ENCODE peak calls at places on chromosomes 13 and 19, in eight cellular contexts. I is heart right ventricle; R is T-helper 17 cell; Z is COR-L47; D is CD4-positive, CD25-positive, alpha-beta regulatory T cell; J is fibroblast of the conjunctiva; C is AG09309; E is NCI-H774. Y is an unnamed sample.

GRCh38 chr19:17001603-17002183 is 24.9 kb downstream of the CPAMD8 start:
- DNase-seq in I (peak), R (peak), Z (no peak), D (peak), J (no peak), C (no peak), E (no peak), Y (peak)

GRCh38 chr13:94176576-94176975 is 302.9 kb downstream of the DCT start:
- DNase-seq in I (no peak), R (no peak), Z (no peak), D (no peak), J (no peak), C (no peak), E (no peak), Y (no peak)

GRCh38 chr19:51114087-51114714 is 6.0 kb upstream of the CTU1 start:
- DNase-seq in I (no peak), R (no peak), Z (no peak), D (peak), J (no peak), C (no peak), E (no peak), Y (no peak)

GRCh38 chr13:36069881-36070366 is 61.3 kb downstream of the DCLK1 start:
- DNase-seq in I (no peak), R (no peak), Z (no peak), D (no peak), J (peak), C (peak), E (no peak), Y (no peak)

GRCh38 chr13:110018009-110018408 is 231.6 kb upstream of the IRS2 start:
- DNase-seq in I (no peak), R (no peak), Z (no peak), D (no peak), J (no peak), C (no peak), E (no peak), Y (no peak)

GRCh38 chr13:46753137-46753536 is 43.8 kb downstream of the ESD start:
- DNase-seq in I (no peak), R (no peak), Z (no peak), D (no peak), J (no peak), C (no peak), E (no peak), Y (no peak)

GRCh38 chr19:982567-983170 is 1.5 kb upstream of the WDR18 start:
- DNase-seq in I (peak), R (peak), Z (peak), D (peak), J (no peak), C (no peak), E (peak), Y (peak)

GRCh38 chr19:17420267-17420924 is 549 bp downstream of the MVB12A start:
- DNase-seq in I (peak), R (no peak), Z (no peak), D (peak), J (no peak), C (no peak), E (no peak), Y (no peak)

GRCh38 chr13:66305960-66306617 is 924.0 kb downstream of the PCDH9 start:
- DNase-seq in I (no peak), R (no peak), Z (no peak), D (no peak), J (no peak), C (no peak), E (no peak), Y (no peak)

GRCh38 chr13:39498471-39499114 is 104.4 kb downstream of the LHFPL6 start:
- DNase-seq in I (no peak), R (no peak), Z (no peak), D (no peak), J (no peak), C (no peak), E (no peak), Y (no peak)

GRCh38 chr13:102555914-102556553 is 40.8 kb upstream of the TPP2 start:
- DNase-seq in I (no peak), R (no peak), Z (peak), D (peak), J (peak), C (no peak), E (peak), Y (no peak)

GRCh38 chr13:30666113-30666512 is 48.4 kb downstream of the USPL1 start:
- DNase-seq in I (no peak), R (no peak), Z (no peak), D (no peak), J (no peak), C (no peak), E (no peak), Y (no peak)

GRCh38 chr13:100434010-100434763 is 154.4 kb downstream of the GGACT start:
- DNase-seq in I (no peak), R (no peak), Z (no peak), D (peak), J (peak), C (no peak), E (no peak), Y (no peak)

GRCh38 chr19:39951686-39952085 is 17.3 kb upstream of the FCGBP start:
- DNase-seq in I (no peak), R (no peak), Z (no peak), D (no peak), J (no peak), C (peak), E (no peak), Y (no peak)

GRCh38 chr19:55255618-55256423 is 3.0 kb downstream of the PPP6R1 start:
- DNase-seq in I (no peak), R (peak), Z (no peak), D (peak), J (no peak), C (no peak), E (no peak), Y (no peak)

GRCh38 chr13:91722267-91722884 is 324.0 kb downstream of the GPC5 start:
- DNase-seq in I (no peak), R (no peak), Z (peak), D (peak), J (peak), C (no peak), E (no peak), Y (no peak)

GRCh38 chr13:110882972-110883371 is 31.9 kb downstream of the ANKRD10 start:
- DNase-seq in I (no peak), R (no peak), Z (no peak), D (no peak), J (no peak), C (no peak), E (no peak), Y (no peak)

GRCh38 chr13:76656056-76656455 is 230.1 kb downstream of the KCTD12 start:
- DNase-seq in I (no peak), R (no peak), Z (no peak), D (no peak), J (no peak), C (no peak), E (no peak), Y (no peak)

GRCh38 chr19:33171916-33172359 is 22.2 kb upstream of the LRP3 start:
- DNase-seq in I (no peak), R (no peak), Z (no peak), D (no peak), J (peak), C (no peak), E (no peak), Y (no peak)

GRCh38 chr19:17562097-17562496 is 6.6 kb downstream of the COLGALT1 start:
- DNase-seq in I (no peak), R (no peak), Z (no peak), D (no peak), J (no peak), C (no peak), E (no peak), Y (no peak)

GRCh38 chr13:75761373-75761772 is 125.2 kb downstream of the LMO7 start:
- DNase-seq in I (no peak), R (no peak), Z (no peak), D (peak), J (no peak), C (no peak), E (no peak), Y (no peak)

GRCh38 chr19:42075616-42076374 is at the start of gene ZNF574:
- DNase-seq in I (peak), R (peak), Z (peak), D (peak), J (peak), C (peak), E (peak), Y (peak)

GRCh38 chr19:55593096-55593772 is 6.1 kb downstream of the FIZ1 start:
- DNase-seq in I (no peak), R (no peak), Z (no peak), D (no peak), J (no peak), C (no peak), E (no peak), Y (no peak)

GRCh38 chr19:16044746-16045145 is 31.5 kb upstream of the TPM4 start:
- DNase-seq in I (no peak), R (no peak), Z (no peak), D (no peak), J (no peak), C (no peak), E (no peak), Y (no peak)

GRCh38 chr19:6590458-6591319 is at the start of gene CD70:
- DNase-seq in I (no peak), R (peak), Z (no peak), D (peak), J (no peak), C (no peak), E (no peak), Y (peak)

GRCh38 chr13:29816715-29817114 is 33.7 kb downstream of the UBL3 start:
- DNase-seq in I (no peak), R (no peak), Z (no peak), D (no peak), J (no peak), C (no peak), E (no peak), Y (no peak)

GRCh38 chr13:71274923-71275593 is 591.9 kb downstream of the DACH1 start:
- DNase-seq in I (no peak), R (no peak), Z (no peak), D (no peak), J (no peak), C (no peak), E (no peak), Y (no peak)